ENCODE peak calls at places on chromosomes 16 and 17, in four cellular contexts. One of them, this sample, is unnamed.

GRCh38 chr16:66926171-66926570 is 836 bp upstream of the RRAD start:
- DNase-seq in H1: no peak
- DNase-seq in esophagus muscularis mucosa: no peak
- DNase-seq in transverse colon: no peak
- DNase-seq in this sample: no peak

GRCh38 chr17:76193616-76194015 is 46.7 kb downstream of the RNF157 start:
- DNase-seq in H1: no peak
- DNase-seq in esophagus muscularis mucosa: no peak
- DNase-seq in transverse colon: no peak
- DNase-seq in this sample: no peak

GRCh38 chr17:2369551-2370210 is 31.2 kb downstream of the MNT start:
- DNase-seq in H1: no peak
- DNase-seq in esophagus muscularis mucosa: no peak
- DNase-seq in transverse colon: no peak
- DNase-seq in this sample: no peak

GRCh38 chr17:49361129-49361901 is 735 bp downstream of the ZNF652 start:
- DNase-seq in H1: no peak
- DNase-seq in esophagus muscularis mucosa: no peak
- DNase-seq in transverse colon: peak
- DNase-seq in this sample: no peak

GRCh38 chr17:82384051-82384729 is 12.6 kb downstream of the UTS2R start:
- DNase-seq in H1: no peak
- DNase-seq in esophagus muscularis mucosa: no peak
- DNase-seq in transverse colon: no peak
- DNase-seq in this sample: no peak

GRCh38 chr17:70810609-70811008 is 641.3 kb downstream of the KCNJ2 start:
- DNase-seq in H1: no peak
- DNase-seq in esophagus muscularis mucosa: no peak
- DNase-seq in transverse colon: no peak
- DNase-seq in this sample: no peak

GRCh38 chr16:66270333-66270927 is 96.1 kb upstream of the CDH5 start:
- DNase-seq in H1: peak
- DNase-seq in esophagus muscularis mucosa: no peak
- DNase-seq in transverse colon: peak
- DNase-seq in this sample: no peak

GRCh38 chr17:73325527-73325842 is 13.7 kb upstream of the CDC42EP4 start:
- DNase-seq in H1: no peak
- DNase-seq in esophagus muscularis mucosa: peak
- DNase-seq in transverse colon: no peak
- DNase-seq in this sample: no peak

GRCh38 chr16:825298-826061 is 24.9 kb upstream of the GNG13 start:
- DNase-seq in H1: no peak
- DNase-seq in esophagus muscularis mucosa: no peak
- DNase-seq in transverse colon: no peak
- DNase-seq in this sample: no peak

GRCh38 chr17:43021739-43022512 is at the start of gene VAT1:
- DNase-seq in H1: no peak
- DNase-seq in esophagus muscularis mucosa: no peak
- DNase-seq in transverse colon: peak
- DNase-seq in this sample: no peak

GRCh38 chr16:8858994-8859912 is 9.6 kb downstream of the CARHSP1 start:
- DNase-seq in H1: no peak
- DNase-seq in esophagus muscularis mucosa: no peak
- DNase-seq in transverse colon: no peak
- DNase-seq in this sample: no peak

GRCh38 chr17:37388266-37388665 is 12.5 kb downstream of the C17orf78 start:
- DNase-seq in H1: no peak
- DNase-seq in esophagus muscularis mucosa: no peak
- DNase-seq in transverse colon: no peak
- DNase-seq in this sample: no peak

GRCh38 chr16:73092236-73092781 is 44.4 kb upstream of the ZFHX3 start:
- DNase-seq in H1: no peak
- DNase-seq in esophagus muscularis mucosa: no peak
- DNase-seq in transverse colon: no peak
- DNase-seq in this sample: no peak

GRCh38 chr17:49823614-49824013 is 24.3 kb downstream of the TAC4 start:
- DNase-seq in H1: no peak
- DNase-seq in esophagus muscularis mucosa: no peak
- DNase-seq in transverse colon: no peak
- DNase-seq in this sample: no peak

DNA sequence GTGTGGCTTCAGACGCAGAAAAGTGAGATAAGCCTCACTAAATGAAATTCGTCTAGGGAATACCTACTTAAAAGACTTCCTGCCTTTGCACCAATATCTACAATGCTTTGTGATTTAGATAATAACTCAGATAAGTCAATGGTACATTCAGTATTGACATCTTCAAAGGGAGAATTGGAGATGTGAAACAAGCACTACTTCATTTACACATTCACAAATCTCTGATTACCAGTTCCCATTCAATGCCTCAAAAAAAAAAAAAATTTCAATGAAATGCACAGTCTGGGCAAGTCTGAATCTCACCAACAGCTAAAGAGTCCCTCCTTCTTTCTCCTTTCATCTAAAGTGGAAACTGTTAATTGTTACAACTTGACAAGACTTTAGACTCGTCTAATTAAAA is 3.7 kb downstream of the PHF12 start:
- DNase-seq in H1: no peak
- DNase-seq in esophagus muscularis mucosa: no peak
- DNase-seq in transverse colon: no peak
- DNase-seq in this sample: no peak
- H3K4me3 ChIP-seq in H1: no peak
- H3K4me3 ChIP-seq in esophagus muscularis mucosa: no peak
- H3K4me3 ChIP-seq in transverse colon: no peak
- H3K4me3 ChIP-seq in this sample: peak

GRCh38 chr16:49754495-49755290 is 101.2 kb downstream of the ZNF423 start:
- DNase-seq in H1: peak
- DNase-seq in esophagus muscularis mucosa: no peak
- DNase-seq in transverse colon: peak
- DNase-seq in this sample: no peak
- TF ChIP-seq POLR2AphosphoS5 in H1: peak
- TF ChIP-seq POLR2AphosphoS5 in esophagus muscularis mucosa: peak
- TF ChIP-seq POLR2AphosphoS5 in transverse colon: no peak
- TF ChIP-seq POLR2AphosphoS5 in this sample: no peak

GRCh38 chr16:50591209-50591608 is 43.0 kb downstream of the NKD1 start:
- DNase-seq in H1: no peak
- DNase-seq in esophagus muscularis mucosa: no peak
- DNase-seq in transverse colon: no peak
- DNase-seq in this sample: no peak
- H3K4me3 ChIP-seq in H1: no peak
- H3K4me3 ChIP-seq in esophagus muscularis mucosa: no peak
- H3K4me3 ChIP-seq in transverse colon: no peak
- H3K4me3 ChIP-seq in this sample: no peak

GRCh38 chr16:68790130-68790761 is 53.1 kb upstream of the TANGO6 start:
- DNase-seq in H1: no peak
- DNase-seq in esophagus muscularis mucosa: no peak
- DNase-seq in transverse colon: peak
- DNase-seq in this sample: peak
- TF ChIP-seq POLR2AphosphoS5 in H1: no peak
- TF ChIP-seq POLR2AphosphoS5 in esophagus muscularis mucosa: no peak
- TF ChIP-seq POLR2AphosphoS5 in transverse colon: no peak
- TF ChIP-seq POLR2AphosphoS5 in this sample: no peak

GRCh38 chr17:81254955-81255717 is 16.0 kb downstream of the NDUFAF8 start:
- DNase-seq in H1: peak
- DNase-seq in esophagus muscularis mucosa: peak
- DNase-seq in transverse colon: peak
- DNase-seq in this sample: no peak
- H3K4me3 ChIP-seq in H1: no peak
- H3K4me3 ChIP-seq in esophagus muscularis mucosa: peak
- H3K4me3 ChIP-seq in transverse colon: no peak
- H3K4me3 ChIP-seq in this sample: peak

DNA sequence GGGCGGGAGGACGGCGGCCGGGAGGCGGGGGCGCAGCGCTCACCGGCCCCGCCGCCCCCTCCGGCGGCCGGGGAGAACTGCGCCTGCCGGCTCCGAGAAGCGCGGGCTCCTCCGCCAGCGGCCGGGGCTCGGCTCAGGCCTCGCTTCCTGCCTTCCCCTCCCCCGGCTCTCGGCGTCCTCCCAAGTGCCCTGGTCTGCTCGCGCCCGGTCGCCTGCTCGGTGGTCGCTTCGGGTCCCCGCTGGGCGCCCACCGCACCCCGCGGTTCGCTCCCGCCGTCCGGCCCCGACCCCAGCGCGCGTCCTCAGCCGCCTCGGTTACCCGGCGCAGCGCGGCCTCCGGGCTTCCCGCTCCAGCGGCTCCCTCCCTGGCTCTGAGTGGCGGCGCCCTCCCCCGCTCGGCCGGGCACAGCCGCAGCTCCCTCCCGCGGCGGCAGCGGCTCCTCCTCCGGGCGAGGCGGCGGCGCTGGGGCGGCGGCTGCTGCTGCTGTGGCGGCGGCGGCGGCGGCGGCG is 294 bp downstream of the UBTF start:
- DNase-seq in H1: no peak
- DNase-seq in esophagus muscularis mucosa: no peak
- DNase-seq in transverse colon: peak
- DNase-seq in this sample: no peak
- TF ChIP-seq POLR2AphosphoS5 in H1: no peak
- TF ChIP-seq POLR2AphosphoS5 in esophagus muscularis mucosa: peak
- TF ChIP-seq POLR2AphosphoS5 in transverse colon: no peak
- TF ChIP-seq POLR2AphosphoS5 in this sample: no peak

DNA sequence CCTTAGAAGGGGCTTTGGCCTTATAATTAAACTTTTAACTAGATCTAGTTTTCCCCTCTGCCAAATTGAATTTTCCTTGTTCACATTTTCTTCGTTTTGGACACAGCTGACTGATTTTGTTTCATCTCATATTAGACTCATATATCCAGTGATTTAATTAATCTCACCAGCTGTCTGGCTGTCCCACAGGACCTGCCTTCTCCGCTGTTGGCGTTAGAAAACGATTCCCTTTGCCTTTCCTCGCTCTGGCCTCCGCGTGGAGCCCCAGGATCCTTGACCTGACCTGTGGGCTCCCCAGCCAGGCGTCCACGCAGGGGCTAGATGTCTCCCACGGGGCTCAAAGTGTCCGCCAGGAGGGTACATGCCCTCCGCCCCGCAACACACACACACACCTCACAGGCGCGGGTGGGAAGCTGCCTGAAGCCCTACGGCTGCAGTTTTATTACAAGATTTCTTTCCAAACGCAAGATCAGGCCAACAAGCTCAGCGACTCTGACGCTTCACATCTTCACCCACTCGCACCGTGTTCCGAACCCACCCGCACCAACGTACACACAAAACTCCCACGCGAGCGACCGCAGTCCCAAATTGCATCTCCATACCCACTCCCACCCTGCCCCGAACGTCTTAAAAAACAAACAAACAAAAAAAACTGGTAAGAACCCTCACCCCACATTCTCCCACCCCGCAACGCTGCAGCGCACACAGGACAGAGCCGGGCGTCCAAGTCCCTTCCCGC is 1.1 kb downstream of the RPRML start:
- DNase-seq in H1: no peak
- DNase-seq in esophagus muscularis mucosa: no peak
- DNase-seq in transverse colon: no peak
- DNase-seq in this sample: no peak
- H3K4me3 ChIP-seq in H1: peak
- H3K4me3 ChIP-seq in esophagus muscularis mucosa: peak
- H3K4me3 ChIP-seq in transverse colon: no peak
- H3K4me3 ChIP-seq in this sample: peak

GRCh38 chr16:85382717-85383118 is 230.4 kb upstream of the GSE1 start:
- DNase-seq in H1: no peak
- DNase-seq in esophagus muscularis mucosa: no peak
- DNase-seq in transverse colon: no peak
- DNase-seq in this sample: no peak

GRCh38 chr16:85379041-85380001 is 233.8 kb upstream of the GSE1 start:
- DNase-seq in H1: no peak
- DNase-seq in esophagus muscularis mucosa: no peak
- DNase-seq in transverse colon: no peak
- DNase-seq in this sample: no peak

GRCh38 chr16:85381738-85382592 is 231.2 kb upstream of the GSE1 start:
- DNase-seq in H1: no peak
- DNase-seq in esophagus muscularis mucosa: no peak
- DNase-seq in transverse colon: no peak
- DNase-seq in this sample: no peak

GRCh38 chr16:85380002-85380395 is 233.1 kb upstream of the GSE1 start:
- DNase-seq in H1: no peak
- DNase-seq in esophagus muscularis mucosa: no peak
- DNase-seq in transverse colon: no peak
- DNase-seq in this sample: no peak

DNA sequence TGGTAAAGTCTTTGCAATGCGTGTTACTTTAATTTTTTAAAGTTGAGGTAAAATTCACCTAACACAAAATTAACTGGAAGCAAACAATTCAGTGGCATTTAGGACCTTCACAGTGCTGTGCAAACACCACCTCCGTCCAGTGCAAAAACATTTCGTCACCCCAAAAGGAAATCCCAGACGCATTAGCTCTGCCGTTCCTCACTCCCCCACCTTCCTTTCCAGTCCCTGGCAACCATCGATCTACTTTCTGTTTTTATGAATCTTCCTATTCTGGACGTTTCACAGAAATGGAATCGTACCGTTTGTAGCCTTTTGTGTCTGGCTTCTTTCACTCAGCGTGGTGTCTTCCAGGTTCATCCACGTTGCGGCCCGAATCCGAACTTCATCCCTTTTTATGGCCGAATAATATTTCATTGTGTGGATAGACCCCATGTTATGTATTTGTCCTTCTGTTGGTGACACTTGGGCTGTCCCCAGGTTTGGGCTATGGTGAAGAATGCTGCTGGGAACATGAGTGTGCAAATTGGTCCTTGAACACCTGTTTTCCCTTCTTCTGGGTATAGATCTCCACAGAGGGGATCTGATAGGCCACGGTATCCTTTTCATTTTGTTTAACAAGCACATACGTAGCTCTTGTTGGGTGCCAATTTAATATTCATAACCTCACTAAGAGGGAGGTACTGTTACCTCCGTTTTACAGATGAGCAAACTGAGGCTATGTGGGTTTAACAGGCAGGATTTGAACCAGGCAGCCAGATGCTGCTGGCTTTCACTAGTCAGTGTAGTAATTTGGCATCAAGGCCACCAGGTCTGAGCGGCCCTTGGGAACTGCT is 232.0 kb upstream of the GSE1 start:
- DNase-seq in H1: no peak
- DNase-seq in esophagus muscularis mucosa: no peak
- DNase-seq in transverse colon: no peak
- DNase-seq in this sample: no peak
- TF ChIP-seq POLR2AphosphoS5 in H1: no peak
- TF ChIP-seq POLR2AphosphoS5 in esophagus muscularis mucosa: no peak
- TF ChIP-seq POLR2AphosphoS5 in transverse colon: no peak
- TF ChIP-seq POLR2AphosphoS5 in this sample: no peak

GRCh38 chr16:69482410-69482951 is 58.1 kb downstream of the CYB5B start:
- DNase-seq in H1: no peak
- DNase-seq in esophagus muscularis mucosa: no peak
- DNase-seq in transverse colon: no peak
- DNase-seq in this sample: no peak
- H3K4me3 ChIP-seq in H1: no peak
- H3K4me3 ChIP-seq in esophagus muscularis mucosa: peak
- H3K4me3 ChIP-seq in transverse colon: no peak
- H3K4me3 ChIP-seq in this sample: no peak